ENCODE peak calls at places on chromosomes 3 and 15, in ten cellular contexts. U is keratinocyte, B is endodermal cell, Q is psoas muscle, K is A549, Y is GM23338, M is fibroblast of lung, E is astrocyte of the spinal cord, N is cardiac muscle cell, T is fibroblast of the aortic adventitia. P is an unnamed sample.

GRCh38 chr3:183339461-183340086 is 86.5 kb downstream of the B3GNT5 start:
- DNase-seq in K (no peak), M (no peak), N (no peak), E (no peak), U (no peak), Y (no peak), T (no peak), Q (no peak), B (no peak), P (peak)

GRCh38 chr15:38072507-38073277 is 138.3 kb downstream of the TMCO5A start:
- DNase-seq in B (peak), K (peak), E (peak), Y (peak), N (peak), U (peak), T (peak), M (peak), Q (peak), P (peak)

GRCh38 chr3:42902257-42902656 is 3.7 kb upstream of the ZNF662 start:
- DNase-seq in N (no peak), B (no peak), E (no peak), Q (no peak), T (no peak), M (no peak), U (no peak), K (no peak), Y (no peak), P (no peak)

GRCh38 chr3:183513046-183513706 is 42.3 kb downstream of the KLHL6 start:
- DNase-seq in E (no peak), Y (no peak), B (no peak), Q (no peak), N (no peak), K (no peak), M (no peak), U (no peak), T (no peak), P (no peak)

GRCh38 chr15:32933241-32933640 is 215.4 kb downstream of the GREM1 start:
- DNase-seq in Q (no peak), M (peak), K (no peak), T (peak), E (no peak), B (no peak), N (no peak), U (no peak), Y (no peak), P (no peak)

GRCh38 chr3:164351126-164351525 is 727.2 kb downstream of the SI start:
- DNase-seq in N (no peak), B (no peak), K (no peak), Y (no peak), Q (no peak), U (no peak), T (no peak), M (no peak), E (no peak), P (no peak)

GRCh38 chr3:125431912-125432587 is 56.9 kb upstream of the ZNF148 start:
- DNase-seq in T (peak), Y (no peak), K (no peak), M (no peak), Q (no peak), E (no peak), B (no peak), U (no peak), N (no peak), P (no peak)

GRCh38 chr3:150252462-150252861 is 155.6 kb upstream of the TSC22D2 start:
- DNase-seq in K (no peak), N (no peak), T (peak), B (no peak), Y (no peak), U (no peak), E (peak), M (peak), Q (no peak), P (peak)

GRCh38 chr15:57784081-57784488 is 77.6 kb downstream of the POLR2M start:
- DNase-seq in K (no peak), M (no peak), B (no peak), E (peak), Q (peak), T (peak), Y (no peak), N (no peak), U (peak), P (peak)

GRCh38 chr3:54877675-54878544 is 49.9 kb downstream of the LRTM1 start:
- DNase-seq in M (peak), Y (no peak), T (no peak), K (no peak), N (no peak), E (no peak), U (no peak), Q (peak), B (no peak), P (peak)

GRCh38 chr3:71201939-71202338 is 381.6 kb downstream of the FOXP1 start:
- DNase-seq in E (peak), N (no peak), T (peak), M (peak), K (no peak), Q (peak), U (no peak), Y (peak), B (peak), P (peak)

GRCh38 chr3:82087958-82088357 is 326.5 kb upstream of the GBE1 start:
- DNase-seq in M (peak), Y (no peak), K (no peak), U (no peak), N (no peak), B (peak), T (peak), E (peak), Q (no peak), P (peak)

GRCh38 chr3:204102-204501 is 7.5 kb downstream of the CHL1 start:
- DNase-seq in M (no peak), B (no peak), U (no peak), K (no peak), N (no peak), E (no peak), Y (no peak), T (no peak), Q (no peak), P (no peak)

GRCh38 chr3:99909714-99910508 is 92.2 kb downstream of the CMSS1 start:
- DNase-seq in K (peak), M (peak), T (peak), Y (no peak), B (no peak), N (no peak), E (peak), U (no peak), Q (no peak), P (peak)

GRCh38 chr3:43477600-43477999 is 144.2 kb downstream of the ANO10 start:
- DNase-seq in Q (peak), M (no peak), N (no peak), E (no peak), U (no peak), K (no peak), Y (no peak), B (no peak), T (no peak), P (no peak)

GRCh38 chr15:47685141-47685870 is 32.0 kb upstream of the SEMA6D start:
- DNase-seq in E (no peak), Q (no peak), Y (peak), U (no peak), M (no peak), K (no peak), N (no peak), T (peak), B (no peak), P (no peak)

GRCh38 chr3:169389211-169389924 is 274.1 kb downstream of the MECOM start:
- DNase-seq in Y (no peak), N (no peak), Q (no peak), M (no peak), B (no peak), T (peak), K (no peak), U (no peak), E (no peak), P (no peak)

GRCh38 chr15:40762919-40763800 is 708 bp upstream of the GCHFR start:
- DNase-seq in Q (peak), Y (peak), B (no peak), N (no peak), U (no peak), E (peak), T (peak), K (no peak), M (peak), P (peak)

GRCh38 chr3:50604110-50604621 is 7.4 kb downstream of the CISH start:
- DNase-seq in M (no peak), B (no peak), U (no peak), Y (no peak), K (no peak), Q (no peak), N (no peak), E (no peak), T (no peak), P (no peak)

GRCh38 chr3:18618723-18619122 is 193.6 kb upstream of the SATB1 start:
- DNase-seq in M (no peak), U (no peak), T (no peak), E (no peak), K (no peak), N (no peak), Q (no peak), B (no peak), Y (peak), P (no peak)

GRCh38 chr15:89291934-89292438 is 42.6 kb downstream of the POLG start:
- DNase-seq in Q (no peak), N (no peak), M (no peak), Y (no peak), B (no peak), E (no peak), K (no peak), U (no peak), T (no peak), P (no peak)

GRCh38 chr3:33277193-33277882 is at the start of gene FBXL2:
- DNase-seq in K (peak), N (peak), E (peak), B (peak), Q (peak), T (peak), M (peak), Y (peak), U (peak), P (peak)

GRCh38 chr3:145522893-145523651 is 637.9 kb downstream of the PLOD2 start:
- DNase-seq in K (no peak), Y (no peak), U (no peak), E (no peak), N (no peak), Q (no peak), T (no peak), M (no peak), B (no peak), P (no peak)

GRCh38 chr3:44509985-44510360 is 32.5 kb upstream of the ZNF445 start:
- DNase-seq in Y (no peak), T (peak), B (no peak), N (peak), U (no peak), E (peak), Q (no peak), K (peak), M (peak), P (peak)

GRCh38 chr3:14784087-14784596 is 34.6 kb upstream of the FGD5 start:
- DNase-seq in M (no peak), K (no peak), U (no peak), Y (peak), T (no peak), E (no peak), N (peak), B (peak), Q (no peak), P (no peak)

GRCh38 chr3:183878071-183878470 is 6.6 kb downstream of the PARL start:
- DNase-seq in U (no peak), Q (no peak), B (no peak), T (no peak), K (no peak), E (no peak), Y (no peak), M (no peak), N (no peak), P (no peak)

GRCh38 chr3:79385211-79385610 is 382.6 kb downstream of the ROBO1 start:
- DNase-seq in M (no peak), E (no peak), Y (no peak), U (no peak), K (no peak), Q (no peak), N (no peak), T (no peak), B (no peak), P (no peak)
- H3K4me3 ChIP-seq in M (no peak), E (no peak), Y (no peak), U (no peak), K (no peak), Q (no peak), N (no peak), T (no peak), B (no peak), P (no peak)

DNA sequence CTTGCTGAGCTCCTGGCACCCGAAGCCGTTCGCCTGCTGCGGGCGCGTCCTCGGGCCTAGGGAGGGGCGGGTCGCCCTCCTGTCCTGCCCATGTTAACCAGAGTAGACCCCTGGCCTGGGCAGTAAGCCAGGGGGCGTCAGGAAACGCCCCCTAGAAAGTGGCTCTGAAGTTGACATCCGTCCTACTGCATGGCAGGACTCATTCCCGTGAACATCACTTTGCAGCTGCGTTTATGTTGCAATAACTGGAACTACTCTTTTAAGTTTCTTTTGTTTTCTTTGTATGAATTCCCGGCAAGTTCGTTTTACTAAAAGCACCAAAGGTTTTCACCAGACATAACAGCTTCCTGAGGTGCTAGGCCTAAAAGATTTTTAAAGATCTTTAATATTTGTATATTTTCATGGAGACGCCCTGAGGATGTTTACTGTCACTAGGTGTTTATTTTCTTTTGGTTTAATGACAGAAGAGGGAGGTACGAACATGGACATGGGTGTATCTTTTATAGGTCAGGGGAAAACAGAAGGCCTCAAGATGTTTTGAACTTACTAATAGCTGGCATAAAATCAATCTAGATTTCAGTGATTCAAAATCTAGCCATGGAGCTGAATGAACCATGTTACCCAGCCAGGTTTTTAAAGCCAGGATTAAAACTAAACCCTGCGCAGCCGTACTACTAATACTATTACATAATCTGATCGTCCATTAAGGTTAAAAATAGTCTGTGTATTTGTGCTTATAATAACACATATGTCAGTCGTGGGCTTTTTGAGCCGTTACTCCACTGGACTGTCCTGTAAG is 1.0 kb downstream of the C15orf61 start:
- DNase-seq in B (no peak), M (peak), Q (no peak), K (peak), T (peak), U (no peak), N (no peak), Y (no peak), E (peak), P (peak)
- TF ChIP-seq CTCF in B (no peak), M (no peak), Q (no peak), K (no peak), T (no peak), U (no peak), N (no peak), Y (no peak), E (no peak), P (no peak)

GRCh38 chr3:36945326-36945980 is 599 bp upstream of the TRANK1 start:
- DNase-seq in B (no peak), Q (no peak), T (no peak), E (no peak), U (no peak), K (no peak), N (no peak), M (no peak), Y (peak), P (no peak)

GRCh38 chr3:36944012-36944640 is 728 bp downstream of the TRANK1 start:
- DNase-seq in M (peak), N (peak), E (peak), K (peak), Q (peak), T (peak), B (peak), Y (peak), U (no peak), P (peak)

GRCh38 chr3:36942632-36943248 is 2.1 kb downstream of the TRANK1 start:
- DNase-seq in Y (no peak), K (no peak), N (no peak), B (peak), M (no peak), U (no peak), Q (no peak), E (no peak), T (no peak), P (no peak)

GRCh38 chr3:36943601-36944000 is 1.3 kb downstream of the TRANK1 start:
- DNase-seq in B (peak), T (no peak), K (no peak), N (no peak), U (no peak), Y (peak), Q (no peak), E (no peak), M (no peak), P (no peak)

GRCh38 chr3:36944641-36945270 is at the start of gene TRANK1:
- DNase-seq in T (peak), N (peak), U (no peak), B (peak), Q (peak), M (peak), K (peak), E (peak), Y (peak), P (peak)
- H3K4me3 ChIP-seq in T (peak), N (peak), U (peak), B (peak), Q (peak), M (peak), K (peak), E (peak), Y (peak), P (peak)

DNA sequence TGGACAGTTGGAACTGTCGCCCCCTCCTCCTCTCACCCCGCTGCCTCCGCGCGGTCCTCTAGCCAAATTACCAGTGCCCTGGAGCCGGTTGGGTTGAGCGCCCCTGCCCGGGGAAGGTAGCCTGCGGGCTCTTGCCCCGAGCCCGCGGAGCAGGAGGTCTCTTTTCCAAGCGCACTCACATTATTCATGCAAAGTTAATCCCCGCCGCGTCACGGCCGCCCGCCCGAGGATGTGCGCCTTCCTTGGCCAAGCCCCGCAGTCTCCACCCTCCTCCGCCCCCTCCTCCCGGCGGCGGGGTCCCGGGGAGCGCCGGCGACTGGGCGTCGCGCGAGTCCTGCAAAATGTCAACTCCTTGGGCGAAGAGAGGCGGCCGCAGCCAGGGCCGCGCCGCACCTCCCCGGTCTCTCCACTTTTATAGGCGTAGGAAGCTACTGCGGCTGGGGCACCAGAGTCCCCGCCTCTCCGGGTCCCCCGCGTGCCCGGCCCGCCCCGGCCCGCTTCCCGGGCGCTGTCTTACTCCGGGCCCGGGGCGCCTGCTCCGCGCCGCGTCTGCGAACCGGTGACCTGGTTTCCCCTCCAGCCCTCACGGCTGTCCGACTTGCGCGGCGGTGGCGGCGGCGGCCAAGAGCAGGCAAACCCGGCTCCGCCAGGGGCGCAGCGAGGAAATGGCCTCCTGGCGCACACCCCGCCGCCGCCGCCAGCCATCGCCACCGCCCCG is at the start of gene THRB:
- DNase-seq in N (peak), U (no peak), E (peak), M (peak), Y (peak), B (peak), Q (peak), T (peak), K (peak), P (peak)
- TF ChIP-seq CTCF in N (peak), U (peak), E (peak), M (peak), Y (no peak), B (peak), Q (peak), T (peak), K (peak), P (peak)

GRCh38 chr15:72227192-72227586 is 3.8 kb downstream of the PKM start:
- DNase-seq in M (peak), Q (peak), T (peak), E (peak), N (no peak), U (peak), K (no peak), Y (no peak), B (no peak), P (peak)

GRCh38 chr15:72227720-72228119 is 3.3 kb downstream of the PKM start:
- DNase-seq in Q (no peak), M (peak), N (no peak), K (no peak), E (no peak), U (no peak), T (no peak), Y (no peak), B (no peak), P (no peak)

GRCh38 chr15:72217216-72217615 is 13.8 kb downstream of the PKM start:
- DNase-seq in N (no peak), Q (no peak), M (no peak), B (no peak), E (no peak), K (no peak), U (no peak), Y (no peak), T (no peak), P (no peak)

GRCh38 chr15:72220678-72221077 is 10.3 kb downstream of the PKM start:
- DNase-seq in T (no peak), M (no peak), N (peak), Y (peak), E (no peak), K (no peak), B (no peak), U (no peak), Q (no peak), P (no peak)

GRCh38 chr15:72222433-72222832 is 8.6 kb downstream of the PKM start:
- DNase-seq in Y (no peak), N (no peak), K (peak), U (peak), Q (peak), M (peak), B (no peak), T (no peak), E (no peak), P (peak)
- H3K4me3 ChIP-seq in Y (no peak), N (no peak), K (peak), U (peak), Q (peak), M (no peak), B (peak), T (no peak), E (no peak), P (no peak)

DNA sequence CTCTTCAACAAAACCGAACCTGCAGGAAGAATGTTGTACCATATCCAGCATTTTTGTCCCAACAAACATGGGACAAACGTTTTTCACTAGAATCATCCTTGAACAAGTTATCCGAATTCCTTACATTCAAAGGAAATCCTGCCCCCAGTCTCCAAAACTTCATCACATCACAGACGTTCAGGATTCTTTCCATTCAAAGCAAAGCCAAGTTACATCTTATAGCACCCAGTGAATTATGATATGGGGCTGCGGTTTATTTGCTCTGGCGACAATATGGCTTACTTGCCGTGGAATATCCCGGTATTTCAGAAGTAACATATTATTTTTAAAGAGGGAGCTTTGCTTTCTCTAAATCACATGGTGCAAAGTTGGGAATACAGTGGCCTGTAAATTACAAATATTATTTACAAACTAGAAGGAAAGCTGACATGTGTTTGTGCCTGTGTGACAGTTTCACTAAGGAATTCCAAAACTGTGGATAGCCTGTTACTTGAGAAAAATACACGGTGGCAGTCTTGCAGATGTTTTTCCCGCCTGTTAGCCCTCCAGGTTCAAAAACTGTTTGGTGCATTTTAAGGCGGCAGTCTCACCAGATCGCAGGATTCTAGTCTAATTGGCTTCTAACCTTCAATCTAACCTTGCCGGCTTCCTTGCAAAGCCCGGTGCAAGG is 763 bp upstream of the MBNL1 start:
- DNase-seq in E (no peak), B (no peak), K (no peak), Q (no peak), N (no peak), M (no peak), Y (no peak), U (no peak), T (peak), P (no peak)
- TF ChIP-seq CTCF in E (no peak), B (no peak), K (no peak), Q (no peak), N (no peak), M (no peak), Y (no peak), U (no peak), T (no peak), P (no peak)

P was measured in fibroblast of mammary gland.